ENCODE peak calls at places on chromosomes 5 and 9, in eight cellular contexts. One of them, this sample, is unnamed. For H3K9me3, the result is how much of the 10 kb centered on the place peaks cover.

GRCh38 chr5:144076521-144077083 is 93.9 kb downstream of the YIPF5 start:
- DNase-seq in AG04450: no peak
- DNase-seq in pancreas: no peak
- DNase-seq in kidney: no peak
- DNase-seq in heart right ventricle: no peak
- DNase-seq in breast epithelium: no peak
- DNase-seq in tibial artery: no peak
- DNase-seq in lower lobe of right lung: no peak
- DNase-seq in this sample: no peak

GRCh38 chr5:51488803-51489642 is 105.8 kb downstream of the ISL1 start:
- DNase-seq in lower lobe of right lung: no peak
- DNase-seq in tibial artery: no peak
- DNase-seq in breast epithelium: no peak
- DNase-seq in kidney: no peak
- DNase-seq in pancreas: no peak
- DNase-seq in AG04450: no peak
- DNase-seq in heart right ventricle: no peak
- DNase-seq in this sample: no peak

GRCh38 chr5:158746979-158747378 is 352.7 kb downstream of the EBF1 start:
- DNase-seq in kidney: no peak
- DNase-seq in heart right ventricle: no peak
- DNase-seq in pancreas: no peak
- DNase-seq in AG04450: no peak
- DNase-seq in lower lobe of right lung: no peak
- DNase-seq in breast epithelium: no peak
- DNase-seq in tibial artery: no peak
- DNase-seq in this sample: no peak

GRCh38 chr5:14038341-14038959 is 94.0 kb upstream of the DNAH5 start:
- DNase-seq in breast epithelium: no peak
- DNase-seq in tibial artery: no peak
- DNase-seq in kidney: no peak
- DNase-seq in AG04450: peak
- DNase-seq in lower lobe of right lung: no peak
- DNase-seq in pancreas: no peak
- DNase-seq in heart right ventricle: no peak
- DNase-seq in this sample: no peak

GRCh38 chr5:95846554-95847260 is 24.2 kb upstream of the GLRX start:
- DNase-seq in AG04450: peak
- DNase-seq in breast epithelium: no peak
- DNase-seq in heart right ventricle: no peak
- DNase-seq in lower lobe of right lung: no peak
- DNase-seq in pancreas: peak
- DNase-seq in tibial artery: peak
- DNase-seq in kidney: no peak
- DNase-seq in this sample: no peak

GRCh38 chr5:141906972-141907371 is 16.7 kb upstream of the DELE1 start:
- DNase-seq in kidney: no peak
- DNase-seq in lower lobe of right lung: no peak
- DNase-seq in breast epithelium: no peak
- DNase-seq in pancreas: no peak
- DNase-seq in AG04450: no peak
- DNase-seq in tibial artery: no peak
- DNase-seq in heart right ventricle: no peak
- DNase-seq in this sample: no peak

GRCh38 chr5:77630246-77631165 is 8.0 kb downstream of the OTP start:
- DNase-seq in pancreas: peak
- DNase-seq in lower lobe of right lung: peak
- DNase-seq in breast epithelium: no peak
- DNase-seq in heart right ventricle: peak
- DNase-seq in kidney: peak
- DNase-seq in tibial artery: no peak
- DNase-seq in AG04450: no peak
- DNase-seq in this sample: no peak

GRCh38 chr9:135037521-135038250 is 49.8 kb upstream of the OLFM1 start:
- DNase-seq in breast epithelium: no peak
- DNase-seq in heart right ventricle: no peak
- DNase-seq in lower lobe of right lung: no peak
- DNase-seq in pancreas: peak
- DNase-seq in AG04450: no peak
- DNase-seq in kidney: no peak
- DNase-seq in tibial artery: no peak
- DNase-seq in this sample: no peak

GRCh38 chr5:8615142-8615858 is 746.4 kb downstream of the MTRR start:
- DNase-seq in breast epithelium: no peak
- DNase-seq in kidney: no peak
- DNase-seq in pancreas: no peak
- DNase-seq in lower lobe of right lung: no peak
- DNase-seq in tibial artery: no peak
- DNase-seq in AG04450: no peak
- DNase-seq in heart right ventricle: no peak
- DNase-seq in this sample: no peak

GRCh38 chr5:109141499-109142200 is 268.1 kb downstream of the PJA2 start:
- DNase-seq in tibial artery: peak
- DNase-seq in kidney: no peak
- DNase-seq in heart right ventricle: no peak
- DNase-seq in lower lobe of right lung: no peak
- DNase-seq in AG04450: no peak
- DNase-seq in pancreas: no peak
- DNase-seq in breast epithelium: no peak
- DNase-seq in this sample: no peak

GRCh38 chr5:149434162-149435014 is 55.3 kb upstream of the IL17B start:
- DNase-seq in AG04450: peak
- DNase-seq in pancreas: no peak
- DNase-seq in lower lobe of right lung: no peak
- DNase-seq in kidney: no peak
- DNase-seq in heart right ventricle: no peak
- DNase-seq in breast epithelium: no peak
- DNase-seq in tibial artery: peak
- DNase-seq in this sample: no peak

GRCh38 chr9:133822439-133823065 is 84.4 kb upstream of the SARDH start:
- DNase-seq in AG04450: no peak
- DNase-seq in kidney: no peak
- DNase-seq in lower lobe of right lung: no peak
- DNase-seq in tibial artery: no peak
- DNase-seq in pancreas: no peak
- DNase-seq in heart right ventricle: no peak
- DNase-seq in breast epithelium: no peak
- DNase-seq in this sample: no peak

GRCh38 chr5:17355585-17356346 is 138.3 kb downstream of the BASP1 start:
- DNase-seq in pancreas: no peak
- DNase-seq in kidney: no peak
- DNase-seq in breast epithelium: no peak
- DNase-seq in tibial artery: no peak
- DNase-seq in heart right ventricle: no peak
- DNase-seq in AG04450: no peak
- DNase-seq in lower lobe of right lung: no peak
- DNase-seq in this sample: no peak

GRCh38 chr5:112119969-112120368 is 299.1 kb downstream of the EPB41L4A start:
- DNase-seq in lower lobe of right lung: no peak
- DNase-seq in heart right ventricle: no peak
- DNase-seq in kidney: no peak
- DNase-seq in breast epithelium: no peak
- DNase-seq in AG04450: no peak
- DNase-seq in pancreas: no peak
- DNase-seq in tibial artery: no peak
- DNase-seq in this sample: no peak

GRCh38 chr5:88377705-88378656 is 109.3 kb upstream of the TMEM161B start:
- DNase-seq in lower lobe of right lung: no peak
- DNase-seq in tibial artery: no peak
- DNase-seq in pancreas: no peak
- DNase-seq in heart right ventricle: no peak
- DNase-seq in kidney: no peak
- DNase-seq in AG04450: no peak
- DNase-seq in breast epithelium: no peak
- DNase-seq in this sample: no peak
- H3K9me3 ChIP-seq in lower lobe of right lung: under half
- H3K9me3 ChIP-seq in tibial artery: under half
- H3K9me3 ChIP-seq in pancreas: under half
- H3K9me3 ChIP-seq in heart right ventricle: under half
- H3K9me3 ChIP-seq in kidney: under half
- H3K9me3 ChIP-seq in AG04450: under half
- H3K9me3 ChIP-seq in breast epithelium: under half
- H3K9me3 ChIP-seq in this sample: under half

DNA sequence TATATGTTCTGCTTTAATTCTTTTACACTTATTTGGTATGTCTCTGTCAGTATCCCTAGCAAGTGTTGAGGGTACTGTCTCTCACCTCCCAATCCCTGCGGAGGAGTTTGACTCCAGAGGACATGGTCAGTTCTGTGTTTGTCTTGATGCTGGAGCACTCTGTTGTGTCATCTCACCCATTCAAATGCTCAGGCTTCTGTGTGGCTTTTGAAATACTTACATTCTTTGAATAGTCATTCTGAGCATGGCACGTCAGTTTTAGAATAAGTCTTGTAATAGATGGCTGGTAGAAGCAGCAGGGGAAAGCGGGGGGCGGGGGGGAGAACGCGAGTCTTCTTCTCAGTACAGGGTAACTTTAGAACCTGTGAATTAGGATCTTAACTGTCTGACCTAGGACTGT is 12.3 kb downstream of the MAST4 start:
- DNase-seq in tibial artery: no peak
- DNase-seq in breast epithelium: no peak
- DNase-seq in pancreas: no peak
- DNase-seq in kidney: no peak
- DNase-seq in heart right ventricle: no peak
- DNase-seq in lower lobe of right lung: no peak
- DNase-seq in AG04450: no peak
- DNase-seq in this sample: no peak
- H3K4me3 ChIP-seq in tibial artery: no peak
- H3K4me3 ChIP-seq in breast epithelium: no peak
- H3K4me3 ChIP-seq in pancreas: no peak
- H3K4me3 ChIP-seq in kidney: no peak
- H3K4me3 ChIP-seq in heart right ventricle: no peak
- H3K4me3 ChIP-seq in lower lobe of right lung: no peak
- H3K4me3 ChIP-seq in AG04450: no peak
- H3K4me3 ChIP-seq in this sample: no peak

DNA sequence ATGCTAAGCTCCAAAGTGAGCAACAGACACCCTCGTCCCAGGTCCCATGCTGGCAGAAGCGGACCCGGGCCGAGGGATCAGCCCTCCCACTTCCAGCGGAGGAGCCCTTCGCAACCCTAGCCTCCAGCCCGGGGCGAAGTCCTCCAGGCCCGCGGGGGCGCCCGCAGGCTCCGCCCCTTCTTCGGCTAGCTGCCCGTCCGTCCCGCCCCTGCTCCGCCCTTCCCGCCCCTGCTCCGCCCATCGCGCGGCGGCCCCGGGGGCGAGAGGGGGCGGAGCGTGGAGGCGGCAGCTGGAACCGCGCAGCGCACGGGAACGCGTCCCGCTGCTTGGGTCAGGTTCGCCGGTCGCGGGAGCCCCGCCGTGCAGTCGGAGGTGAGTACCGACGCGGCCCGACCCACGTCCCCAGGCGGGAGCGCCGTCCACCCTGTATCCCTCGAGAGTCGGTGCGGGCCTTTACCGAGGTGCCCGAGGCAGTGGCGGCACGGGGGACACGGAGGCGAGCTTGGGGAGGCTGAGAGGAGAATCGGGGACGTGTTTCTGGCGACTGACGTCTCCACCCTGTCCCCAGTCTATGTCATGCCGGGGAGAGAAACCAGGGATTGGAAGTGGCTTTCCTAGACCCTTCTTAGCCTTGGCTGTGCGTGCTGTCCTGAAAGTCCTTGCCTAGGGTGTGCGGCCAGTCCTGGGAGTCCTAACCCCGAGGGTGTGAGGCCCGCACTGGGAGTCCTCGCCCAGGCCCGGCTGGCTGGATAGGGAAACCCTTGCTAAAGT is at the start of gene ACO1:
- DNase-seq in tibial artery: peak
- DNase-seq in pancreas: peak
- DNase-seq in lower lobe of right lung: peak
- DNase-seq in heart right ventricle: peak
- DNase-seq in kidney: peak
- DNase-seq in AG04450: peak
- DNase-seq in breast epithelium: peak
- DNase-seq in this sample: peak
- TF ChIP-seq CTCF in tibial artery: peak
- TF ChIP-seq CTCF in pancreas: no peak
- TF ChIP-seq CTCF in lower lobe of right lung: no peak
- TF ChIP-seq CTCF in heart right ventricle: no peak
- TF ChIP-seq CTCF in kidney: no peak
- TF ChIP-seq CTCF in AG04450: no peak
- TF ChIP-seq CTCF in breast epithelium: no peak
- TF ChIP-seq CTCF in this sample: peak

DNA sequence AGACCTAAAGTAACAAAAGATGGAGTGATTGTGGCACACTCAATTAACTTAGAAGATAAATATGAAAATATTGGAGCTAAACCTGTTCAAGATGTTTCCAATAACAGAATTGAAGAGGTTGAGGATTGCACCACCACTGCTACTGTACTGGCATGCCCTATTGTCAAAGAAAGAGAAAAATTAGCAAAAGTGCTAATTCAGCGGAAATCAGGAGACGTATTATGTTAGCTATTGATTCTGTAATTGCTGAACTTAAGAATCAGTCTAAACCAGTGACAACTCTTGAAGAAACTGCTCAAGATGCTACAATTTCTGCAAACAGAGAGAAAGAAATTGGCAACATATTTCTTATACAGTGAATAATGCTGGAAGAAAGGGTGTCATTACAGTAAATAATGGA is 754.4 kb downstream of the CDH18 start:
- DNase-seq in heart right ventricle: no peak
- DNase-seq in kidney: no peak
- DNase-seq in pancreas: no peak
- DNase-seq in lower lobe of right lung: no peak
- DNase-seq in AG04450: no peak
- DNase-seq in tibial artery: no peak
- DNase-seq in breast epithelium: no peak
- DNase-seq in this sample: no peak
- H3K9me3 ChIP-seq in heart right ventricle: under half
- H3K9me3 ChIP-seq in kidney: under half
- H3K9me3 ChIP-seq in pancreas: under half
- H3K9me3 ChIP-seq in lower lobe of right lung: under half
- H3K9me3 ChIP-seq in AG04450: under half
- H3K9me3 ChIP-seq in tibial artery: under half
- H3K9me3 ChIP-seq in breast epithelium: under half
- H3K9me3 ChIP-seq in this sample: under half

GRCh38 chr5:4191703-4192102 is 596.1 kb downstream of the IRX1 start:
- DNase-seq in heart right ventricle: no peak
- DNase-seq in kidney: no peak
- DNase-seq in breast epithelium: no peak
- DNase-seq in tibial artery: no peak
- DNase-seq in pancreas: no peak
- DNase-seq in AG04450: no peak
- DNase-seq in lower lobe of right lung: no peak
- DNase-seq in this sample: no peak
- H3K4me3 ChIP-seq in heart right ventricle: no peak
- H3K4me3 ChIP-seq in kidney: no peak
- H3K4me3 ChIP-seq in breast epithelium: no peak
- H3K4me3 ChIP-seq in tibial artery: no peak
- H3K4me3 ChIP-seq in pancreas: no peak
- H3K4me3 ChIP-seq in AG04450: no peak
- H3K4me3 ChIP-seq in lower lobe of right lung: no peak
- H3K4me3 ChIP-seq in this sample: no peak

GRCh38 chr9:113359385-113359784 is 10.0 kb downstream of the BSPRY start:
- DNase-seq in lower lobe of right lung: no peak
- DNase-seq in tibial artery: no peak
- DNase-seq in AG04450: no peak
- DNase-seq in breast epithelium: no peak
- DNase-seq in kidney: no peak
- DNase-seq in pancreas: no peak
- DNase-seq in heart right ventricle: no peak
- DNase-seq in this sample: no peak
- TF ChIP-seq CTCF in lower lobe of right lung: no peak
- TF ChIP-seq CTCF in tibial artery: no peak
- TF ChIP-seq CTCF in AG04450: no peak
- TF ChIP-seq CTCF in breast epithelium: no peak
- TF ChIP-seq CTCF in kidney: no peak
- TF ChIP-seq CTCF in pancreas: no peak
- TF ChIP-seq CTCF in heart right ventricle: no peak
- TF ChIP-seq CTCF in this sample: no peak